ENCODE peak calls at places on chromosome 9, in five cellular contexts. One of them, this sample, is unnamed. For H3K27me3, the result is how much of the 10 kb centered on the place peaks cover.

GRCh38 chr9:18922161-18922910 is 110.7 kb downstream of the SAXO1 start:
- DNase-seq in aorta: no peak
- DNase-seq in neural progenitor cell: no peak
- DNase-seq in transverse colon: no peak
- DNase-seq in spleen: no peak
- DNase-seq in this sample: no peak

GRCh38 chr9:124800306-124801259 is 23.6 kb downstream of the OLFML2A start:
- DNase-seq in neural progenitor cell: no peak
- DNase-seq in spleen: peak
- DNase-seq in transverse colon: peak
- DNase-seq in aorta: no peak
- DNase-seq in this sample: no peak

GRCh38 chr9:132481467-132481866 is 71.5 kb downstream of the CFAP77 start:
- DNase-seq in aorta: no peak
- DNase-seq in spleen: no peak
- DNase-seq in transverse colon: no peak
- DNase-seq in neural progenitor cell: peak
- DNase-seq in this sample: no peak

GRCh38 chr9:134224827-134225154 is 60.4 kb upstream of the RNU6ATAC start:
- DNase-seq in spleen: no peak
- DNase-seq in aorta: peak
- DNase-seq in transverse colon: no peak
- DNase-seq in neural progenitor cell: no peak
- DNase-seq in this sample: no peak

GRCh38 chr9:101705135-101705661 is 33.2 kb downstream of the GRIN3A start:
- DNase-seq in transverse colon: peak
- DNase-seq in spleen: peak
- DNase-seq in neural progenitor cell: peak
- DNase-seq in aorta: no peak
- DNase-seq in this sample: peak

GRCh38 chr9:132864691-132865090 is 13.4 kb downstream of the AK8 start:
- DNase-seq in transverse colon: no peak
- DNase-seq in neural progenitor cell: no peak
- DNase-seq in aorta: no peak
- DNase-seq in spleen: no peak
- DNase-seq in this sample: no peak

GRCh38 chr9:133403766-133404439 is 13.9 kb downstream of the REXO4 start:
- DNase-seq in spleen: peak
- DNase-seq in aorta: no peak
- DNase-seq in transverse colon: peak
- DNase-seq in neural progenitor cell: peak
- DNase-seq in this sample: peak

GRCh38 chr9:87696641-87697040 is 29.3 kb upstream of the CTSL start:
- DNase-seq in neural progenitor cell: no peak
- DNase-seq in transverse colon: no peak
- DNase-seq in spleen: no peak
- DNase-seq in aorta: no peak
- DNase-seq in this sample: no peak

GRCh38 chr9:136773386-136774044 is 9.2 kb upstream of the LCN15 start:
- DNase-seq in aorta: peak
- DNase-seq in transverse colon: no peak
- DNase-seq in spleen: peak
- DNase-seq in neural progenitor cell: peak
- DNase-seq in this sample: peak

GRCh38 chr9:81861644-81862043 is 66.6 kb upstream of the SPATA31D4 start:
- DNase-seq in aorta: no peak
- DNase-seq in transverse colon: no peak
- DNase-seq in spleen: no peak
- DNase-seq in neural progenitor cell: no peak
- DNase-seq in this sample: no peak

GRCh38 chr9:137037035-137037434 is 5.1 kb upstream of the FUT7 start:
- DNase-seq in transverse colon: no peak
- DNase-seq in neural progenitor cell: no peak
- DNase-seq in aorta: no peak
- DNase-seq in spleen: no peak
- DNase-seq in this sample: no peak

GRCh38 chr9:90555351-90556057 is 87.1 kb downstream of the DIRAS2 start:
- DNase-seq in transverse colon: no peak
- DNase-seq in neural progenitor cell: no peak
- DNase-seq in spleen: no peak
- DNase-seq in aorta: no peak
- DNase-seq in this sample: no peak

GRCh38 chr9:130714586-130715110 is 21.1 kb downstream of the EXOSC2 start:
- DNase-seq in spleen: no peak
- DNase-seq in aorta: no peak
- DNase-seq in transverse colon: no peak
- DNase-seq in neural progenitor cell: no peak
- DNase-seq in this sample: no peak

GRCh38 chr9:127104465-127105311 is 17.7 kb downstream of the ANGPTL2 start:
- DNase-seq in neural progenitor cell: no peak
- DNase-seq in spleen: no peak
- DNase-seq in transverse colon: no peak
- DNase-seq in aorta: no peak
- DNase-seq in this sample: no peak

GRCh38 chr9:92706218-92706940 is 36.4 kb upstream of the IPPK start:
- DNase-seq in spleen: no peak
- DNase-seq in transverse colon: no peak
- DNase-seq in aorta: no peak
- DNase-seq in neural progenitor cell: peak
- DNase-seq in this sample: peak

GRCh38 chr9:108813951-108814601 is 41.7 kb downstream of the ACTL7B start:
- DNase-seq in neural progenitor cell: peak
- DNase-seq in aorta: no peak
- DNase-seq in spleen: no peak
- DNase-seq in transverse colon: no peak
- DNase-seq in this sample: no peak

GRCh38 chr9:26579047-26579446 is 313.6 kb downstream of the CAAP1 start:
- DNase-seq in transverse colon: no peak
- DNase-seq in neural progenitor cell: no peak
- DNase-seq in spleen: no peak
- DNase-seq in aorta: no peak
- DNase-seq in this sample: no peak

GRCh38 chr9:124503713-124504529 is 3.3 kb downstream of the NR5A1 start:
- DNase-seq in spleen: peak
- DNase-seq in transverse colon: no peak
- DNase-seq in aorta: peak
- DNase-seq in neural progenitor cell: no peak
- DNase-seq in this sample: no peak

GRCh38 chr9:80885894-80886293 is 803.5 kb downstream of the TLE1 start:
- DNase-seq in aorta: no peak
- DNase-seq in neural progenitor cell: peak
- DNase-seq in transverse colon: no peak
- DNase-seq in spleen: no peak
- DNase-seq in this sample: no peak

GRCh38 chr9:27460225-27461023 is 63.7 kb upstream of the IFNK start:
- DNase-seq in transverse colon: no peak
- DNase-seq in neural progenitor cell: no peak
- DNase-seq in aorta: no peak
- DNase-seq in spleen: no peak
- DNase-seq in this sample: no peak

DNA sequence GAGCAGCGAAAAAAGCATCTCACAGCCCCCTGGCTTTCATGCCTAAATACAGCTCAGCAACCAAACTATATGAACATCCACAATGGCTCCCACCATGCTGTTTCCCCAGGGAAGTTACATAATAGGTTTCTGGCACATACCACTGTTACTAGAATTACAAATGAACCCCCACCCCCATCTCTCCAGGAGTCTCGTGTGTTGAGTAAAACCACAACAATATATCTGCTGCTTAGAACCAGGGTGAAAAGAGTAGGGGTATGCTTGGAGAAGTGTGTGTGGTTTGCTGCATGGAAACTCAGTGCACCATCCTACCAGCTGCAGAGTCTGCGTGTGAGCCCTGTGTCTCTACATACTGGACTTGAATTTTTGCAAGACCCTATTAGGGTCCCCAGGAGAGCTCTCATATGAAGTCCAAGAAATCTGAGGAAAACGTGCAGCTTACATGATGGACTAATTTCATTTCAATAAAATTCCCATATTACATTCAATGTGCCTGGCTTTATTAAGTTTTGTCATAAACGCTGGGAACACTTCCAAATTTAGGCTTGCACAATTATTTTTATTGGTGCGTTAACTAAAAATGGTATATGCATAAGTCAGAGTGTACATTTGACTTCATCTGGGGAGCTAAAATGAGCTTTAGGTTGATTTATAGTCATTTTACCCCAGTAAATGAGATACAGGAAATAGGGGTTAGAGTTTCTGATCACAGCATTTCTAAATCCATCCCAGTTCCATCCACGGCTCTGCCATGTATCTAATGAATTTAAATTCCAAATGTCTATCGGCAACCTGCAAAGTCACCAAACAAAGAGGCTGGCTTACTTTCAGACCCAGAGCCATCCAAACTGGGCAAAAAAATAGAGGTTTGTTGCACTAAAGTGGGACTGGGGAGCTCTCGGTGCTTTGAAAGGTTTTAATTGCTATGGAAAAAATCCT is 104.6 kb upstream of the NFIB start:
- DNase-seq in spleen: no peak
- DNase-seq in transverse colon: no peak
- DNase-seq in aorta: no peak
- DNase-seq in neural progenitor cell: no peak
- DNase-seq in this sample: no peak
- H3K27me3 ChIP-seq in spleen: under half
- H3K27me3 ChIP-seq in transverse colon: under half
- H3K27me3 ChIP-seq in aorta: under half
- H3K27me3 ChIP-seq in neural progenitor cell: under half
- H3K27me3 ChIP-seq in this sample: under half

GRCh38 chr9:21684231-21684630 is 118.2 kb upstream of the MTAP start:
- DNase-seq in transverse colon: no peak
- DNase-seq in spleen: no peak
- DNase-seq in aorta: no peak
- DNase-seq in neural progenitor cell: no peak
- DNase-seq in this sample: no peak

GRCh38 chr9:21686738-21687137 is 115.7 kb upstream of the MTAP start:
- DNase-seq in spleen: no peak
- DNase-seq in neural progenitor cell: no peak
- DNase-seq in aorta: no peak
- DNase-seq in transverse colon: no peak
- DNase-seq in this sample: no peak

GRCh38 chr9:21685502-21685901 is 116.9 kb upstream of the MTAP start:
- DNase-seq in aorta: no peak
- DNase-seq in neural progenitor cell: peak
- DNase-seq in spleen: no peak
- DNase-seq in transverse colon: no peak
- DNase-seq in this sample: no peak

GRCh38 chr9:21683484-21684175 is 118.8 kb upstream of the MTAP start:
- DNase-seq in spleen: no peak
- DNase-seq in aorta: no peak
- DNase-seq in neural progenitor cell: no peak
- DNase-seq in transverse colon: no peak
- DNase-seq in this sample: no peak

GRCh38 chr9:21684831-21685362 is 117.5 kb upstream of the MTAP start:
- DNase-seq in aorta: no peak
- DNase-seq in spleen: no peak
- DNase-seq in transverse colon: no peak
- DNase-seq in neural progenitor cell: no peak
- DNase-seq in this sample: no peak
- H3K4me3 ChIP-seq in aorta: no peak
- H3K4me3 ChIP-seq in spleen: no peak
- H3K4me3 ChIP-seq in transverse colon: no peak
- H3K4me3 ChIP-seq in neural progenitor cell: no peak
- H3K4me3 ChIP-seq in this sample: no peak

GRCh38 chr9:75960561-75960960 is 70.1 kb downstream of the PCSK5 start:
- DNase-seq in neural progenitor cell: no peak
- DNase-seq in transverse colon: no peak
- DNase-seq in aorta: no peak
- DNase-seq in spleen: no peak
- DNase-seq in this sample: no peak

GRCh38 chr9:75967556-75967955 is 77.1 kb downstream of the PCSK5 start:
- DNase-seq in neural progenitor cell: no peak
- DNase-seq in spleen: no peak
- DNase-seq in aorta: no peak
- DNase-seq in transverse colon: no peak
- DNase-seq in this sample: no peak

GRCh38 chr9:75957095-75957494 is 66.6 kb downstream of the PCSK5 start:
- DNase-seq in spleen: no peak
- DNase-seq in transverse colon: no peak
- DNase-seq in neural progenitor cell: no peak
- DNase-seq in aorta: no peak
- DNase-seq in this sample: no peak

GRCh38 chr9:75964431-75964830 is 74.0 kb downstream of the PCSK5 start:
- DNase-seq in aorta: no peak
- DNase-seq in neural progenitor cell: no peak
- DNase-seq in transverse colon: no peak
- DNase-seq in spleen: no peak
- DNase-seq in this sample: no peak

GRCh38 chr9:75962186-75963036 is 71.9 kb downstream of the PCSK5 start:
- DNase-seq in neural progenitor cell: no peak
- DNase-seq in aorta: no peak
- DNase-seq in spleen: no peak
- DNase-seq in transverse colon: no peak
- DNase-seq in this sample: no peak
- H3K27me3 ChIP-seq in neural progenitor cell: under half
- H3K27me3 ChIP-seq in aorta: under half
- H3K27me3 ChIP-seq in spleen: under half
- H3K27me3 ChIP-seq in transverse colon: under half
- H3K27me3 ChIP-seq in this sample: under half

GRCh38 chr9:113185271-113185670 is 34.5 kb downstream of the SLC31A2 start:
- DNase-seq in neural progenitor cell: no peak
- DNase-seq in transverse colon: no peak
- DNase-seq in aorta: no peak
- DNase-seq in spleen: no peak
- DNase-seq in this sample: no peak

GRCh38 chr9:113184089-113184488 is 33.3 kb downstream of the SLC31A2 start:
- DNase-seq in spleen: no peak
- DNase-seq in aorta: no peak
- DNase-seq in neural progenitor cell: no peak
- DNase-seq in transverse colon: no peak
- DNase-seq in this sample: no peak

GRCh38 chr9:113184509-113184908 is 33.7 kb downstream of the SLC31A2 start:
- DNase-seq in transverse colon: no peak
- DNase-seq in aorta: no peak
- DNase-seq in neural progenitor cell: no peak
- DNase-seq in spleen: no peak
- DNase-seq in this sample: no peak

GRCh38 chr9:113186241-113186755 is 34.8 kb downstream of the FKBP15 start:
- DNase-seq in transverse colon: no peak
- DNase-seq in spleen: no peak
- DNase-seq in aorta: no peak
- DNase-seq in neural progenitor cell: no peak
- DNase-seq in this sample: no peak

DNA sequence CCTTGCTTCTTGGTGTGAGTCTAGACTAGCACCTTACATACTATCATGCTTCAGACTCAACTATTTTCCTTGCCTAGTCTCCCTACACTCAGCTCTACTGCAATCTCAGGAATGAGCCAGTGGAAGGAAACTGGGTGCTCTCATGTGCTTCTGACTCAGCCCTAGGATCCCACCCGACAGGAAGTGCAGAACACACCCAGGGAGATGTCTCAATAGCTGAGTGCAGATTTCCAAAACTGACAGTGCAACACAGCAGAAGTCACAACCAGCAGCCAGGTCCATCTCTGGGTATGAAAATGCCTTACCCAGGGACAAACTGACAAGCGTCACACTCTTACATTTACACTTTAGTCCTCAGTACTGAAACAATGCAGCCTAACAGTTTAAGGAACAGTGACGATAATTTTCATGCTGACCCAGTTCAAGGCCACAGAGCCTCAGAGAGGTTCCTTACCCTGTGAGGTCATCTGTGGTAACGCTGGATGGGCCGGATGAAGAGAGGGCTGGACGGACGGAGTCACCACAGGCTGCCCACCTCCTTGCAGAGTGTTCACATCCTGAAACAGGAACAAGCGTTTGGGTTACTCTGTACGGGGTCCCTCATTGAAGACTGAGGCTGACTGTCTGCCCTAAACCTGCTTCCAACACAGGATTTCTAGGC is 33.0 kb downstream of the FKBP15 start:
- DNase-seq in spleen: peak
- DNase-seq in neural progenitor cell: no peak
- DNase-seq in aorta: no peak
- DNase-seq in transverse colon: peak
- DNase-seq in this sample: no peak
- H3K4me3 ChIP-seq in spleen: peak
- H3K4me3 ChIP-seq in neural progenitor cell: no peak
- H3K4me3 ChIP-seq in aorta: no peak
- H3K4me3 ChIP-seq in transverse colon: no peak
- H3K4me3 ChIP-seq in this sample: no peak